ENCODE peak calls at places on chromosomes 1 and 21, in four cellular contexts. Q, K, O and M are unnamed samples.

GRCh38 chr21:42199488-42200463 is 19.2 kb upstream of the ABCG1 start:
- DNase-seq in Q (peak), K (no peak), O (peak), M (no peak)

GRCh38 chr1:25879675-25880074 is 4.2 kb upstream of the PAQR7 start:
- DNase-seq in Q (no peak), K (no peak), O (peak), M (no peak)

GRCh38 chr1:15352122-15352957 is 57.3 kb upstream of the EFHD2 start:
- DNase-seq in Q (peak), K (peak), O (peak), M (peak)

GRCh38 chr21:37082375-37082774 is 9.3 kb downstream of the TTC3 start:
- DNase-seq in Q (no peak), K (no peak), O (no peak), M (no peak)

GRCh38 chr1:7293702-7294630 is 477.1 kb upstream of the VAMP3 start:
- DNase-seq in Q (no peak), K (no peak), O (no peak), M (no peak)

GRCh38 chr1:61337981-61338848 is 255.9 kb downstream of the NFIA start:
- DNase-seq in Q (peak), K (peak), O (no peak), M (no peak)

GRCh38 chr1:180482425-180483275 is 19.7 kb downstream of the ACBD6 start:
- DNase-seq in Q (peak), K (no peak), O (peak), M (peak)

GRCh38 chr1:23728997-23729390 is 14.3 kb upstream of the ELOA start:
- DNase-seq in Q (no peak), K (no peak), O (no peak), M (no peak)

GRCh38 chr1:183126528-183126927 is 59.5 kb upstream of the LAMC2 start:
- DNase-seq in Q (no peak), K (no peak), O (no peak), M (no peak)

GRCh38 chr1:235932090-235932510 is 65.4 kb upstream of the LYST start:
- DNase-seq in Q (no peak), K (no peak), O (no peak), M (no peak)

GRCh38 chr1:164561461-164561860 is 2.5 kb downstream of the PBX1 start:
- DNase-seq in Q (no peak), K (no peak), O (no peak), M (no peak)

GRCh38 chr21:36629061-36629460 is 69.9 kb upstream of the SIM2 start:
- DNase-seq in Q (no peak), K (no peak), O (no peak), M (no peak)

GRCh38 chr1:204571631-204572030 is 55.4 kb downstream of the MDM4 start:
- DNase-seq in Q (no peak), K (no peak), O (no peak), M (no peak)

GRCh38 chr21:46544003-46544402 is 60.9 kb downstream of the S100B start:
- DNase-seq in Q (no peak), K (no peak), O (no peak), M (no peak)

GRCh38 chr1:104855550-104855949 is 1105.9 kb downstream of the AMY1C start:
- DNase-seq in Q (no peak), K (no peak), O (no peak), M (no peak)

GRCh38 chr1:115084902-115085505 is 4.3 kb downstream of the TSPAN2 start:
- DNase-seq in Q (no peak), K (no peak), O (no peak), M (no peak)

GRCh38 chr1:77322061-77322900 is 40.5 kb downstream of the AK5 start:
- DNase-seq in Q (peak), K (peak), O (peak), M (peak)

GRCh38 chr1:235442788-235443429 is 61.3 kb downstream of the B3GALNT2 start:
- DNase-seq in Q (no peak), K (peak), O (peak), M (no peak)

GRCh38 chr1:54334996-54335395 is 71.2 kb downstream of the SSBP3 start:
- DNase-seq in Q (no peak), K (no peak), O (no peak), M (no peak)

GRCh38 chr1:199550384-199551067 is 477.0 kb upstream of the NR5A2 start:
- DNase-seq in Q (no peak), K (no peak), O (no peak), M (no peak)

GRCh38 chr1:117664314-117664713 is 58.5 kb downstream of the TENT5C start:
- DNase-seq in Q (no peak), K (no peak), O (peak), M (no peak)

GRCh38 chr1:24541711-24542346 is 14.1 kb upstream of the NCMAP start:
- DNase-seq in Q (peak), K (no peak), O (peak), M (no peak)

GRCh38 chr1:209439828-209440227 is 143.7 kb upstream of the CAMK1G start:
- DNase-seq in Q (no peak), K (no peak), O (no peak), M (no peak)

GRCh38 chr1:110880708-110881374 is 7.9 kb downstream of the CD53 start:
- DNase-seq in Q (no peak), K (no peak), O (peak), M (no peak)

GRCh38 chr1:82927753-82928152 is 1071.2 kb downstream of the TTLL7 start:
- DNase-seq in Q (no peak), K (no peak), O (no peak), M (no peak)

GRCh38 chr1:84634536-84635205 is 55.6 kb downstream of the SSX2IP start:
- DNase-seq in Q (peak), K (no peak), O (no peak), M (no peak)

GRCh38 chr1:2611034-2611501 is 21.7 kb downstream of the MMEL1 start:
- DNase-seq in Q (no peak), K (peak), O (peak), M (no peak)

GRCh38 chr1:171233183-171233582 is 15.1 kb upstream of the FMO1 start:
- DNase-seq in Q (no peak), K (no peak), O (no peak), M (no peak)

GRCh38 chr1:200724064-200724463 is 14.6 kb upstream of the CAMSAP2 start:
- DNase-seq in Q (no peak), K (no peak), O (no peak), M (peak)

GRCh38 chr1:227786673-227787512 is 28.6 kb upstream of the PRSS38 start:
- DNase-seq in Q (no peak), K (no peak), O (no peak), M (no peak)

GRCh38 chr21:16587671-16588379 is 858.0 kb downstream of the USP25 start:
- DNase-seq in Q (no peak), K (no peak), O (no peak), M (no peak)

GRCh38 chr1:8427493-8427892 is 109.6 kb downstream of the SLC45A1 start:
- DNase-seq in Q (no peak), K (no peak), O (no peak), M (no peak)

GRCh38 chr1:193185861-193186714 is at the start of gene B3GALT2:
- DNase-seq in Q (peak), K (no peak), O (peak), M (no peak)

GRCh38 chr1:206828061-206828460 is 37.4 kb upstream of the IL20 start:
- DNase-seq in Q (no peak), K (no peak), O (no peak), M (no peak)

GRCh38 chr1:70455291-70455690 is 44.2 kb downstream of the CTH start:
- DNase-seq in Q (no peak), K (no peak), O (no peak), M (no peak)
- H3K27ac ChIP-seq in Q (no peak), K (no peak), O (no peak), M (no peak)

GRCh38 chr1:50972766-50973165 is 2.7 kb downstream of the CDKN2C start:
- DNase-seq in Q (no peak), K (no peak), O (no peak), M (no peak)

GRCh38 chr1:50970927-50971582 is 1.0 kb downstream of the CDKN2C start:
- DNase-seq in Q (no peak), K (no peak), O (peak), M (no peak)

GRCh38 chr1:50970508-50970885 is 452 bp downstream of the CDKN2C start:
- DNase-seq in Q (no peak), K (no peak), O (no peak), M (no peak)

GRCh38 chr1:50973255-50973654 is 3.2 kb downstream of the CDKN2C start:
- DNase-seq in Q (no peak), K (no peak), O (no peak), M (no peak)

DNA sequence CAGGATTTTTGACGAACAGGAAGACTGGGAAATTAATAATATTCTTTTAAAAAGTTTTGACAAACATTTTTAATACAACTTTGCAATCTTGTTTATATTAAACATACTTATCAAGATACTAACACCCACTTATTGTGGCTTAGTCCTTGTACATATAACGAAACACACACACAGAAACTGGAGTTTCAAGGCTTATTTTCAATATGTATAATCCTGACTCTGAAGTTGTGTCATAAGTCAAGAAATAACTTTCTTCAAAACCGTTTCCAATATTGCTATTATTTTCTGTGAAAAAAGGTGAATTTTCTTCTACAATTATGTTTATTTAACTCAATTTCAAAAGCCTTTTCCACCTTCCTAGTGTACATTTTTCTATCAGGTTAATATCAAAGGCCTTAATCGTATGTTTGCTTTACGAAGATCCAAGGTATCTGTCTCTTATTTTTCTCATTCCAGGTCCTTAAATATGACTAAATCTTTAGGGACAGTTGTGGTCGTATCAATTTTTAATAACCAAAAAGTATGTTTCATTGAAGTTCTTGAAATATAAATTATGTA is 1.8 kb downstream of the CDKN2C start:
- DNase-seq in Q (no peak), K (no peak), O (no peak), M (no peak)
- TF ChIP-seq TCF7L2 in Q (no peak), K (no peak), O (no peak), M (no peak)

DNA sequence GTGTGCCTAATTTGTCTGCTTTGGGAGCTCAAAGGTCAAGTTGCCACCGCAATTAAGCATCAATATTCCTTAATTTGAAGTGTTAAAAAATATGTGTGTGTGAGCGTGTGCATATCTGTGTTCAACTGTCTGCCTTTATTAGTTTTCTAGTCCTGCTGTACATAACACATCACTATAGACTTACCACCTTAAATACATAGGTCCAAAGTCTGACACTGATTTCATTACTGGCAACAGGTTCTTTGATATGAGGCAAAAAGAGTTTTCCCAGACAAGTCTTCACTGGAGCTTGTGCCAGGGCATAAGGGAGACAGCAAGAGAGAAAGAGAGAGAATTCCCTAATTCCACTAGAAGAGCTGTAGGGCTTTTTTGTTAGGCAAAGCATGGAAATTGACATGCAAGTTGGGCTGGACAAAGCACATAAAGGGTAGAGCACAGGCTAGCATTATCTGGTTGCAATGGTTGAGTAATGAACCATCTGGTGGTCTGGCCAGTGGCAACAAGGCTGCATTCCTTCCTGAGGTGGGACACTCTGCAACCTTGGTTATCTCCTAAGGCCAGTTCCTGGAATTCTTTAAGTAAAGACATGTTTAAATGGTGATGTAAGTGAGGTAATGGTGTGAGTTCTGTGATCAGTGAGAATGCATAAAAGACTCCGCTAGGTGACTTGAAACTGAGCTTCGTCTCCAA is 457.2 kb upstream of the ADAMTS5 start:
- DNase-seq in Q (no peak), K (no peak), O (no peak), M (no peak)
- TF ChIP-seq SIN3A in Q (no peak), K (no peak), O (no peak), M (no peak)

GRCh38 chr1:203572134-203572625 is 54.5 kb upstream of the ATP2B4 start:
- DNase-seq in Q (no peak), K (no peak), O (peak), M (no peak)

GRCh38 chr1:203571661-203572060 is 55.0 kb upstream of the ATP2B4 start:
- DNase-seq in Q (no peak), K (no peak), O (no peak), M (no peak)

GRCh38 chr1:203567596-203567995 is 59.0 kb upstream of the ATP2B4 start:
- DNase-seq in Q (no peak), K (no peak), O (no peak), M (no peak)

GRCh38 chr1:203570805-203571204 is 55.8 kb upstream of the ATP2B4 start:
- DNase-seq in Q (no peak), K (no peak), O (no peak), M (no peak)

GRCh38 chr1:203569490-203570318 is 56.9 kb upstream of the ATP2B4 start:
- DNase-seq in Q (no peak), K (no peak), O (no peak), M (no peak)
- H3K27ac ChIP-seq in Q (no peak), K (no peak), O (no peak), M (no peak)

GRCh38 chr1:9908846-9909221 is 1.2 kb downstream of the CTNNBIP1 start:
- DNase-seq in Q (peak), K (no peak), O (no peak), M (no peak)

GRCh38 chr1:9910080-9910424 is at the start of gene CTNNBIP1:
- DNase-seq in Q (no peak), K (no peak), O (no peak), M (no peak)

GRCh38 chr1:9912264-9912936 is 2.3 kb upstream of the CTNNBIP1 start:
- DNase-seq in Q (peak), K (no peak), O (no peak), M (no peak)

GRCh38 chr1:9909222-9910046 is 635 bp downstream of the CTNNBIP1 start:
- DNase-seq in Q (no peak), K (no peak), O (peak), M (no peak)

DNA sequence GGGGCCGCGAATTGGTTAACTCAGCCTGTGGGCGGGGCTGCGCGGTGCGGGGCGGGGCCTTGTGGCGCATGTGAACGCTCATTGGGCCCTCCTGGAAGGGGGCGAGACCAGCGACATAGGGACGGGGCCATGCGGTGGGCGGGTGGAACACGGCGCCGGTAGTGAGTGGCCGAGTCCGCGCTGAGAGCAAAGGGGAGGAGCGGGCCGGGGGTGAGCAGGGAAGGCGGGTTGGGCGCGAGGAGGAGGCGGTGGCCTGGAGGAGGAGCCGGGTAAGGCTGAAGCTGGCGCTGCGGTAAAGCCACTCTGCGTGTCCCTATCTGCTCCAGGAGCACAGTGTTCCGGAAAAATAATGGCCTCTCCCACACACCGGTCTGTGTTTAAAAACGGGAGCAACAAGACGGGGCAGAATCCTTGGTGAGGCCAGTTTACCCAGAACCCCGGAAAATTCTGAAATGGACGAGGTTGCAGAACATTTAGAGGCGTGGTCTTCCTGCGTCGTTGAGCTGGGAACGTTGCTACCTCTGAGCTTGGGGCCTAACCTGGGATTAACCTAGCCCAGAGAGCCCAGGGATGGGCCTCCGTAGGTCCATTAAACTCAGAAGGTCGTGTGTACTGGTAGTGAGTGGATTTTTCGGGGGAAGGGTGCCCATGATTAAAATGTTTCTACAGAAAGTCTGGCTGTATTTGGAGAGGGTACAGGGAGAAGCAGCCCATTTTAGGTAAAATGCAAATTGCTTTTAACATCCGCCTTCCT is 533 bp upstream of the CTNNBIP1 start:
- DNase-seq in Q (peak), K (peak), O (peak), M (peak)
- TF ChIP-seq TCF7L2 in Q (no peak), K (no peak), O (no peak), M (no peak)

DNA sequence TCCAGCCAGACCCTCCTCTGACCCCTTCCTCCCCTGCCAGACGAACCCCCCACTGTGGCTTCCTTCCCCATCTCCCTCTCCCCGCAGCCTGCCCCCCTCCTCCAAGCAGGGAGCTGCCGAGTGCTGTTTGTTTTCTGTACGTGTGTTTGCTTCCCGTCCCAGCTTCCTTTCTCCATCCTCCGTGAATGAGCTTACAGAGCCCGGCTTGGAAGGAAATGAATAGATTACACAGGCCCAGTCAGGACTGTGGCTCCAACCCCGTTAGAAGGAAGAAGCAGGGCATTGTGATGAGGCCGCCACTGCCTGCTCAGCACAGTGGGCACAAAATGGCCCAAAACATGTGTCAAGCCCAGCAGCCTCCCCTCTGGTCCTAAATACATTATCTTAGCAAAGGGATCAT is 123.2 kb downstream of the IGSF21 start:
- DNase-seq in Q (no peak), K (no peak), O (no peak), M (no peak)
- TF ChIP-seq SIN3A in Q (no peak), K (no peak), O (no peak), M (no peak)